ENCODE peak calls at places on chromosomes 12 and 14, in eight cellular contexts. One of them, this sample, is unnamed.

GRCh38 chr14:104286496-104286895 is 148.1 kb downstream of the KIF26A start:
- DNase-seq in aorta: peak; percentile 18
- DNase-seq in activated T-helper 1 cell treated with Interleukin-2 at 50 U/mL for 16 hours: no peak
- DNase-seq in NCI-H1105: no peak
- DNase-seq in stimulated activated CD4-positive, alpha-beta T cell treated with anti-CD3 and anti-CD28 coated beads, Interleukin-1b, Interleukin-23, amount 100 ng/mL, for 24 hours: no peak
- DNase-seq in germinal center: no peak
- DNase-seq in stimulated activated CD8-positive, alpha-beta memory T cell treated with anti-CD3 and anti-CD28 coated beads, Interleukin-15, amount 100 ng/mL, for 1 hour: no peak
- DNase-seq in NCI-H2081: no peak
- DNase-seq in this sample: no peak

GRCh38 chr14:50320279-50320678 is 8.2 kb downstream of the DMAC2L start:
- DNase-seq in germinal center: no peak
- DNase-seq in NCI-H1105: no peak
- DNase-seq in NCI-H2081: no peak
- DNase-seq in aorta: no peak
- DNase-seq in stimulated activated CD4-positive, alpha-beta T cell treated with anti-CD3 and anti-CD28 coated beads, Interleukin-1b, Interleukin-23, amount 100 ng/mL, for 24 hours: no peak
- DNase-seq in stimulated activated CD8-positive, alpha-beta memory T cell treated with anti-CD3 and anti-CD28 coated beads, Interleukin-15, amount 100 ng/mL, for 1 hour: no peak
- DNase-seq in activated T-helper 1 cell treated with Interleukin-2 at 50 U/mL for 16 hours: no peak
- DNase-seq in this sample: no peak

GRCh38 chr14:38469156-38469555 is 213.3 kb upstream of the CLEC14A start:
- DNase-seq in aorta: no peak
- DNase-seq in stimulated activated CD4-positive, alpha-beta T cell treated with anti-CD3 and anti-CD28 coated beads, Interleukin-1b, Interleukin-23, amount 100 ng/mL, for 24 hours: no peak
- DNase-seq in NCI-H2081: no peak
- DNase-seq in germinal center: no peak
- DNase-seq in activated T-helper 1 cell treated with Interleukin-2 at 50 U/mL for 16 hours: no peak
- DNase-seq in NCI-H1105: no peak
- DNase-seq in stimulated activated CD8-positive, alpha-beta memory T cell treated with anti-CD3 and anti-CD28 coated beads, Interleukin-15, amount 100 ng/mL, for 1 hour: no peak
- DNase-seq in this sample: no peak

GRCh38 chr14:76946753-76947077 is 81.8 kb downstream of the IRF2BPL start:
- DNase-seq in activated T-helper 1 cell treated with Interleukin-2 at 50 U/mL for 16 hours: no peak
- DNase-seq in stimulated activated CD8-positive, alpha-beta memory T cell treated with anti-CD3 and anti-CD28 coated beads, Interleukin-15, amount 100 ng/mL, for 1 hour: no peak
- DNase-seq in stimulated activated CD4-positive, alpha-beta T cell treated with anti-CD3 and anti-CD28 coated beads, Interleukin-1b, Interleukin-23, amount 100 ng/mL, for 24 hours: no peak
- DNase-seq in aorta: peak; percentile 36
- DNase-seq in germinal center: no peak
- DNase-seq in NCI-H1105: no peak
- DNase-seq in NCI-H2081: no peak
- DNase-seq in this sample: no peak

GRCh38 chr14:53055003-53055402 is 98.1 kb downstream of the DDHD1 start:
- DNase-seq in NCI-H2081: peak; percentile 52
- DNase-seq in activated T-helper 1 cell treated with Interleukin-2 at 50 U/mL for 16 hours: no peak
- DNase-seq in germinal center: peak; percentile 28
- DNase-seq in stimulated activated CD4-positive, alpha-beta T cell treated with anti-CD3 and anti-CD28 coated beads, Interleukin-1b, Interleukin-23, amount 100 ng/mL, for 24 hours: no peak
- DNase-seq in stimulated activated CD8-positive, alpha-beta memory T cell treated with anti-CD3 and anti-CD28 coated beads, Interleukin-15, amount 100 ng/mL, for 1 hour: no peak
- DNase-seq in aorta: no peak
- DNase-seq in NCI-H1105: peak; percentile 31
- DNase-seq in this sample: peak; percentile 42

GRCh38 chr14:50025776-50026175 is 90.6 kb downstream of the VCPKMT start:
- DNase-seq in stimulated activated CD4-positive, alpha-beta T cell treated with anti-CD3 and anti-CD28 coated beads, Interleukin-1b, Interleukin-23, amount 100 ng/mL, for 24 hours: no peak
- DNase-seq in aorta: no peak
- DNase-seq in germinal center: no peak
- DNase-seq in NCI-H2081: peak; percentile 35
- DNase-seq in NCI-H1105: peak; percentile 19
- DNase-seq in activated T-helper 1 cell treated with Interleukin-2 at 50 U/mL for 16 hours: no peak
- DNase-seq in stimulated activated CD8-positive, alpha-beta memory T cell treated with anti-CD3 and anti-CD28 coated beads, Interleukin-15, amount 100 ng/mL, for 1 hour: no peak
- DNase-seq in this sample: no peak

GRCh38 chr12:78674311-78675085 is 190.1 kb upstream of the SYT1 start:
- DNase-seq in aorta: no peak
- DNase-seq in NCI-H1105: no peak
- DNase-seq in germinal center: no peak
- DNase-seq in NCI-H2081: no peak
- DNase-seq in stimulated activated CD8-positive, alpha-beta memory T cell treated with anti-CD3 and anti-CD28 coated beads, Interleukin-15, amount 100 ng/mL, for 1 hour: no peak
- DNase-seq in stimulated activated CD4-positive, alpha-beta T cell treated with anti-CD3 and anti-CD28 coated beads, Interleukin-1b, Interleukin-23, amount 100 ng/mL, for 24 hours: no peak
- DNase-seq in activated T-helper 1 cell treated with Interleukin-2 at 50 U/mL for 16 hours: no peak
- DNase-seq in this sample: no peak

GRCh38 chr12:106760184-106760531 is 14.3 kb upstream of the RIC8B start:
- DNase-seq in aorta: peak; percentile 49
- DNase-seq in NCI-H1105: no peak
- DNase-seq in activated T-helper 1 cell treated with Interleukin-2 at 50 U/mL for 16 hours: no peak
- DNase-seq in stimulated activated CD4-positive, alpha-beta T cell treated with anti-CD3 and anti-CD28 coated beads, Interleukin-1b, Interleukin-23, amount 100 ng/mL, for 24 hours: no peak
- DNase-seq in NCI-H2081: no peak
- DNase-seq in stimulated activated CD8-positive, alpha-beta memory T cell treated with anti-CD3 and anti-CD28 coated beads, Interleukin-15, amount 100 ng/mL, for 1 hour: no peak
- DNase-seq in germinal center: peak; percentile 82
- DNase-seq in this sample: no peak

GRCh38 chr12:108788076-108788782 is 56.9 kb upstream of the CORO1C start:
- DNase-seq in stimulated activated CD8-positive, alpha-beta memory T cell treated with anti-CD3 and anti-CD28 coated beads, Interleukin-15, amount 100 ng/mL, for 1 hour: no peak
- DNase-seq in stimulated activated CD4-positive, alpha-beta T cell treated with anti-CD3 and anti-CD28 coated beads, Interleukin-1b, Interleukin-23, amount 100 ng/mL, for 24 hours: no peak
- DNase-seq in germinal center: no peak
- DNase-seq in activated T-helper 1 cell treated with Interleukin-2 at 50 U/mL for 16 hours: no peak
- DNase-seq in NCI-H1105: no peak
- DNase-seq in NCI-H2081: no peak
- DNase-seq in aorta: peak; percentile 73
- DNase-seq in this sample: no peak

GRCh38 chr12:62862259-62862881 is 72.6 kb downstream of the PPM1H start:
- DNase-seq in activated T-helper 1 cell treated with Interleukin-2 at 50 U/mL for 16 hours: no peak
- DNase-seq in germinal center: no peak
- DNase-seq in NCI-H1105: no peak
- DNase-seq in NCI-H2081: no peak
- DNase-seq in stimulated activated CD4-positive, alpha-beta T cell treated with anti-CD3 and anti-CD28 coated beads, Interleukin-1b, Interleukin-23, amount 100 ng/mL, for 24 hours: no peak
- DNase-seq in aorta: no peak
- DNase-seq in stimulated activated CD8-positive, alpha-beta memory T cell treated with anti-CD3 and anti-CD28 coated beads, Interleukin-15, amount 100 ng/mL, for 1 hour: no peak
- DNase-seq in this sample: no peak

GRCh38 chr12:64296301-64296700 is 74.2 kb upstream of the KICS2 start:
- DNase-seq in germinal center: no peak
- DNase-seq in aorta: no peak
- DNase-seq in stimulated activated CD8-positive, alpha-beta memory T cell treated with anti-CD3 and anti-CD28 coated beads, Interleukin-15, amount 100 ng/mL, for 1 hour: no peak
- DNase-seq in stimulated activated CD4-positive, alpha-beta T cell treated with anti-CD3 and anti-CD28 coated beads, Interleukin-1b, Interleukin-23, amount 100 ng/mL, for 24 hours: no peak
- DNase-seq in NCI-H1105: no peak
- DNase-seq in activated T-helper 1 cell treated with Interleukin-2 at 50 U/mL for 16 hours: no peak
- DNase-seq in NCI-H2081: no peak
- DNase-seq in this sample: no peak